ENCODE peak calls at places on chromosome 16, in four cellular contexts. F, R, B and J are unnamed samples.

GRCh38 chr16:89026121-89026612 is 49.2 kb upstream of the CBFA2T3 start:
- DNase-seq in F (peak; percentile 47), B (no peak), R (no peak), J (no peak)

GRCh38 chr16:86383488-86384262 is 126.7 kb upstream of the FOXF1 start:
- DNase-seq in B (no peak), R (no peak), F (peak; percentile 92), J (peak; percentile 96)

GRCh38 chr16:84844049-84844350 is 24.2 kb downstream of the CRISPLD2 start:
- DNase-seq in R (peak; percentile 60), B (peak; percentile 78), F (no peak), J (no peak)

GRCh38 chr16:66581246-66581952 is 2.1 kb downstream of the CMTM2 start:
- DNase-seq in B (no peak), F (peak; percentile 52), R (no peak), J (no peak)

GRCh38 chr16:22386976-22387375 is 12.6 kb upstream of the CDR2 start:
- DNase-seq in F (peak; percentile 92), B (no peak), R (no peak), J (peak; percentile 94)

GRCh38 chr16:16150117-16150877 is 73.0 kb downstream of the ABCC6 start:
- DNase-seq in F (peak; percentile 54), B (peak; percentile 70), R (peak; percentile 83), J (no peak)

GRCh38 chr16:86244936-86245335 is 265.4 kb upstream of the FOXF1 start:
- DNase-seq in F (no peak), B (no peak), R (no peak), J (no peak)

GRCh38 chr16:49411121-49411970 is 37.7 kb downstream of the C16orf78 start:
- DNase-seq in F (no peak), R (no peak), B (no peak), J (no peak)

GRCh38 chr16:51120289-51121008 is 30.6 kb downstream of the SALL1 start:
- DNase-seq in R (no peak), F (no peak), B (no peak), J (no peak)

GRCh38 chr16:86171329-86171728 is 272.4 kb downstream of the IRF8 start:
- DNase-seq in B (no peak), R (no peak), F (peak; percentile 71), J (peak; percentile 88)

GRCh38 chr16:11400076-11400475 is 54.8 kb downstream of the RMI2 start:
- DNase-seq in F (no peak), R (no peak), B (no peak), J (no peak)

GRCh38 chr16:59886021-59886420 is 1151.9 kb upstream of the GOT2 start:
- DNase-seq in R (no peak), F (peak; percentile 86), B (peak; percentile 39), J (no peak)

GRCh38 chr16:10609410-10609774 is 29.0 kb upstream of the EMP2 start:
- DNase-seq in R (no peak), B (no peak), F (peak; percentile 82), J (peak; percentile 85)

GRCh38 chr16:88428616-88429386 is 24.3 kb upstream of the ZFPM1 start:
- DNase-seq in R (no peak), B (no peak), F (no peak), J (no peak)

GRCh38 chr16:15494231-15494630 is 59.8 kb downstream of the BMERB1 start:
- DNase-seq in R (no peak), B (no peak), F (peak; percentile 84), J (peak; percentile 65)

GRCh38 chr16:29961479-29962343 is at the start of gene TMEM219:
- DNase-seq in F (peak; percentile 71), R (peak; percentile 98), B (peak; percentile 95), J (peak; percentile 78)

GRCh38 chr16:82735696-82736095 is 108.9 kb downstream of the CDH13 start:
- DNase-seq in R (no peak), B (no peak), F (no peak), J (no peak)

GRCh38 chr16:25859645-25860044 is 167.9 kb downstream of the HS3ST4 start:
- DNase-seq in R (no peak), F (no peak), B (no peak), J (no peak)

GRCh38 chr16:9797306-9797705 is 384.9 kb downstream of the GRIN2A start:
- DNase-seq in B (no peak), R (no peak), F (peak; percentile 51), J (peak; percentile 31)

GRCh38 chr16:9012848-9013507 is 49.3 kb upstream of the USP7 start:
- DNase-seq in B (no peak), F (no peak), R (peak; percentile 33), J (no peak)

GRCh38 chr16:23710504-23710903 is 2.5 kb downstream of the ERN2 start:
- DNase-seq in R (no peak), F (no peak), B (no peak), J (no peak)

GRCh38 chr16:54936086-54936978 is 5.7 kb downstream of the IRX5 start:
- DNase-seq in F (peak; percentile 57), R (peak; percentile 28), B (peak; percentile 67), J (no peak)

GRCh38 chr16:15966420-15967222 is 17.2 kb downstream of the ABCC1 start:
- DNase-seq in B (peak; percentile 62), F (peak; percentile 87), R (no peak), J (peak; percentile 88)

GRCh38 chr16:10878644-10879498 is 1.9 kb downstream of the CIITA start:
- DNase-seq in F (no peak), R (peak; percentile 66), B (peak; percentile 63), J (no peak)

GRCh38 chr16:84396537-84397008 is 28.2 kb downstream of the ATP2C2 start:
- DNase-seq in R (no peak), B (no peak), F (no peak), J (peak; percentile 12)

GRCh38 chr16:28062261-28063046 is 1.1 kb downstream of the GSG1L start:
- DNase-seq in F (no peak), R (no peak), B (no peak), J (no peak)

GRCh38 chr16:66427036-66427446 is at the start of gene BEAN1:
- DNase-seq in B (no peak), R (peak; percentile 61), F (no peak), J (no peak)

GRCh38 chr16:11224096-11224893 is 31.7 kb downstream of the SOCS1 start:
- DNase-seq in F (no peak), R (peak; percentile 62), B (peak; percentile 93), J (no peak)

GRCh38 chr16:56637814-56638750 is at the start of gene MT1A:
- DNase-seq in B (peak; percentile 87), R (peak; percentile 71), F (peak; percentile 65), J (peak; percentile 17)

GRCh38 chr16:65249768-65250167 is 127.9 kb upstream of the CDH11 start:
- DNase-seq in F (peak; percentile 35), B (peak; percentile 46), R (peak; percentile 4), J (no peak)

GRCh38 chr16:10514369-10515055 is 65.9 kb downstream of the EMP2 start:
- DNase-seq in F (peak; percentile 77), R (peak; percentile 45), B (no peak), J (peak; percentile 76)

GRCh38 chr16:54545890-54546476 is 259.4 kb upstream of the IRX3 start:
- DNase-seq in B (no peak), R (no peak), F (no peak), J (no peak)

GRCh38 chr16:11913425-11914079 is 2.2 kb downstream of the GSPT1 start:
- DNase-seq in B (no peak), R (no peak), F (peak; percentile 66), J (no peak)

GRCh38 chr16:89150981-89151380 is 20.6 kb upstream of the CDH15 start:
- DNase-seq in B (no peak), F (no peak), R (no peak), J (no peak)

GRCh38 chr16:15046692-15047376 is 9.0 kb downstream of the NTAN1 start:
- DNase-seq in R (no peak), B (no peak), F (no peak), J (no peak)

GRCh38 chr16:89395150-89396142 is 94.9 kb downstream of the ANKRD11 start:
- DNase-seq in R (peak; percentile 92), B (peak; percentile 93), F (peak; percentile 99), J (peak; percentile 94)

GRCh38 chr16:7501868-7502267 is 169.2 kb downstream of the RBFOX1 start:
- DNase-seq in B (no peak), F (no peak), R (no peak), J (no peak)

GRCh38 chr16:7550096-7550495 is 217.5 kb downstream of the RBFOX1 start:
- DNase-seq in F (no peak), R (no peak), B (no peak), J (no peak)

GRCh38 chr16:81181013-81181720 is 57.3 kb upstream of the BCO1 start:
- DNase-seq in R (no peak), F (peak; percentile 98), B (peak; percentile 91), J (peak; percentile 94)